ENCODE peak calls at places on chromosome 7, in ten cellular contexts. O is PC-3, H is OCI-LY7, G is HCT116, Q is GM23248, D is hepatocyte, S is Karpas-422, P is GM23338, L is PC-9, M is SK-N-SH. T is an unnamed sample.

GRCh38 chr7:6178273-6179029 is 94.0 kb downstream of the CYTH3 start:
- DNase-seq in O (no peak), H (no peak), G (no peak), Q (no peak), D (no peak), S (no peak), P (no peak), L (no peak), M (no peak), T (no peak)

GRCh38 chr7:101900103-101900502 is 82.7 kb downstream of the CUX1 start:
- DNase-seq in O (no peak), H (no peak), G (no peak), Q (peak; percentile 70), D (no peak), S (no peak), P (no peak), L (no peak), M (peak; percentile 78), T (no peak)

GRCh38 chr7:131219277-131220041 is 108.2 kb upstream of the MKLN1 start:
- DNase-seq in O (no peak), H (peak; percentile 61), G (no peak), Q (no peak), D (no peak), S (no peak), P (peak; percentile 72), L (no peak), M (no peak), T (peak; percentile 84)

GRCh38 chr7:87128883-87129282 is 23.4 kb upstream of the DMTF1 start:
- DNase-seq in O (no peak), H (no peak), G (no peak), Q (no peak), D (peak; percentile 48), S (no peak), P (peak; percentile 70), L (no peak), M (no peak), T (no peak)

GRCh38 chr7:77386165-77386824 is 29.9 kb downstream of the GSAP start:
- DNase-seq in O (no peak), H (no peak), G (no peak), Q (peak; percentile 44), D (no peak), S (no peak), P (no peak), L (no peak), M (no peak), T (no peak)

GRCh38 chr7:2321020-2321419 is 6.8 kb upstream of the SNX8 start:
- DNase-seq in O (no peak), H (no peak), G (no peak), Q (peak; percentile 47), D (peak; percentile 43), S (no peak), P (peak; percentile 72), L (peak; percentile 34), M (no peak), T (no peak)

GRCh38 chr7:131139462-131139861 is 188.2 kb upstream of the MKLN1 start:
- DNase-seq in O (no peak), H (no peak), G (no peak), Q (no peak), D (no peak), S (no peak), P (no peak), L (no peak), M (no peak), T (no peak)

GRCh38 chr7:99002827-99003212 is 124.5 kb downstream of the TRRAP start:
- DNase-seq in O (no peak), H (no peak), G (no peak), Q (no peak), D (no peak), S (no peak), P (no peak), L (no peak), M (no peak), T (no peak)

GRCh38 chr7:1466524-1467271 is 7.4 kb upstream of the MICALL2 start:
- DNase-seq in O (peak; percentile 29), H (no peak), G (no peak), Q (peak; percentile 55), D (peak; percentile 91), S (peak; percentile 47), P (peak; percentile 51), L (peak; percentile 87), M (peak; percentile 86), T (peak; percentile 80)

GRCh38 chr7:153401795-153402720 is 642.5 kb downstream of the ACTR3B start:
- DNase-seq in O (no peak), H (no peak), G (no peak), Q (no peak), D (no peak), S (no peak), P (no peak), L (no peak), M (no peak), T (no peak)

GRCh38 chr7:100171087-100171681 is 2.8 kb upstream of the GAL3ST4 start:
- DNase-seq in O (no peak), H (peak; percentile 38), G (no peak), Q (peak; percentile 33), D (peak; percentile 53), S (no peak), P (peak; percentile 86), L (no peak), M (no peak), T (no peak)

GRCh38 chr7:79820387-79820786 is 314.2 kb upstream of the GNAI1 start:
- DNase-seq in O (peak; percentile 38), H (no peak), G (no peak), Q (peak; percentile 68), D (peak; percentile 70), S (no peak), P (peak; percentile 6), L (no peak), M (peak; percentile 52), T (no peak)

GRCh38 chr7:30029696-30030095 is 1.5 kb downstream of the PLEKHA8 start:
- DNase-seq in O (no peak), H (peak; percentile 62), G (no peak), Q (peak; percentile 51), D (peak; percentile 17), S (peak; percentile 78), P (no peak), L (no peak), M (no peak), T (peak; percentile 54)

GRCh38 chr7:141875453-141875852 is 34.2 kb upstream of the PRSS37 start:
- DNase-seq in O (no peak), H (no peak), G (no peak), Q (no peak), D (no peak), S (no peak), P (peak; percentile 49), L (no peak), M (no peak), T (no peak)

GRCh38 chr7:97973206-97973658 is 16.8 kb downstream of the OCM2 start:
- DNase-seq in O (no peak), H (no peak), G (peak; percentile 87), Q (no peak), D (peak; percentile 47), S (no peak), P (peak; percentile 93), L (no peak), M (peak; percentile 33), T (no peak)

GRCh38 chr7:1922870-1923236 is 252.8 kb downstream of the ELFN1 start:
- DNase-seq in O (peak; percentile 20), H (no peak), G (no peak), Q (peak; percentile 42), D (no peak), S (no peak), P (no peak), L (no peak), M (no peak), T (no peak)

GRCh38 chr7:66557214-66558200 is 71.2 kb upstream of the KCTD7 start:
- DNase-seq in O (peak; percentile 43), H (peak; percentile 58), G (no peak), Q (peak; percentile 69), D (peak; percentile 78), S (peak; percentile 84), P (peak; percentile 88), L (peak; percentile 62), M (peak; percentile 96), T (peak; percentile 38)

GRCh38 chr7:134515569-134516468 is 11.5 kb upstream of the AKR1B10 start:
- DNase-seq in O (peak; percentile 99), H (no peak), G (peak; percentile 68), Q (peak; percentile 97), D (no peak), S (no peak), P (no peak), L (no peak), M (no peak), T (no peak)
- H2AFZ ChIP-seq in O (no peak overlapping the region), H (no peak overlapping the region), G (peak overlapping the region; percentile 70), Q (peak overlapping the region; percentile 11), D (no peak overlapping the region), S (no peak overlapping the region), P (no peak overlapping the region), L (peak overlapping the region; percentile 36), M (peak overlapping the region; percentile 37), T (no peak overlapping the region)

GRCh38 chr7:123974326-123974908 is 49.4 kb downstream of the SPAM1 start:
- DNase-seq in O (no peak), H (no peak), G (no peak), Q (no peak), D (no peak), S (no peak), P (no peak), L (no peak), M (no peak), T (peak; percentile 92)

GRCh38 chr7:123977081-123977480 is 52.0 kb downstream of the SPAM1 start:
- DNase-seq in O (no peak), H (no peak), G (no peak), Q (no peak), D (no peak), S (no peak), P (no peak), L (no peak), M (no peak), T (no peak)

GRCh38 chr7:123972045-123972444 is 47.0 kb downstream of the SPAM1 start:
- DNase-seq in O (no peak), H (no peak), G (no peak), Q (no peak), D (no peak), S (no peak), P (no peak), L (no peak), M (no peak), T (peak; percentile 79)

GRCh38 chr7:123979876-123980275 is 53.0 kb downstream of the TMEM229A start:
- DNase-seq in O (peak; percentile 60), H (no peak), G (no peak), Q (no peak), D (peak; percentile 10), S (no peak), P (no peak), L (peak; percentile 7), M (no peak), T (no peak)

GRCh38 chr7:123975049-123975448 is 50.0 kb downstream of the SPAM1 start:
- DNase-seq in O (no peak), H (no peak), G (no peak), Q (no peak), D (no peak), S (no peak), P (no peak), L (no peak), M (no peak), T (peak; percentile 82)
- H3K9me2 ChIP-seq in O (no peaks in the 10 kb centered on the region), H (no peaks in the 10 kb centered on the region), G (no peaks in the 10 kb centered on the region), Q (no peaks in the 10 kb centered on the region), D (no peaks in the 10 kb centered on the region), S (no peaks in the 10 kb centered on the region), P (peaks cover 18% of the 10 kb centered on the region), L (no peaks in the 10 kb centered on the region), M (no peaks in the 10 kb centered on the region), T (no peaks in the 10 kb centered on the region)

GRCh38 chr7:311131-311680 is 21.2 kb downstream of the FOXL3 start:
- DNase-seq in O (no peak), H (no peak), G (no peak), Q (no peak), D (no peak), S (no peak), P (no peak), L (no peak), M (peak; percentile 32), T (no peak)
- H2AFZ ChIP-seq in O (no peak overlapping the region), H (no peak overlapping the region), G (no peak overlapping the region), Q (no peak overlapping the region), D (no peak overlapping the region), S (no peak overlapping the region), P (no peak overlapping the region), L (no peak overlapping the region), M (no peak overlapping the region), T (no peak overlapping the region)

GRCh38 chr7:122517576-122517975 is 181.3 kb downstream of the RNF133 start:
- DNase-seq in O (no peak), H (no peak), G (no peak), Q (no peak), D (no peak), S (no peak), P (no peak), L (no peak), M (no peak), T (no peak)
- H3K9me2 ChIP-seq in O (no peaks in the 10 kb centered on the region), H (no peaks in the 10 kb centered on the region), G (no peaks in the 10 kb centered on the region), Q (no peaks in the 10 kb centered on the region), D (no peaks in the 10 kb centered on the region), S (no peaks in the 10 kb centered on the region), P (no peaks in the 10 kb centered on the region), L (peaks cover 7% of the 10 kb centered on the region), M (no peaks in the 10 kb centered on the region), T (no peaks in the 10 kb centered on the region)